ENCODE peak calls at places on chromosomes 13 and 19, in four cellular contexts. Z is stimulated activated CD4-positive, alpha-beta T cell treated with anti-CD3 and anti-CD28 coated beads, Interleukin-2, amount 100 ng/mL, for 24 hours; A is IMR-90; H is NT2/D1. D is an unnamed sample.

GRCh38 chr13:106182404-106182803 is 353.1 kb downstream of the EFNB2 start:
- DNase-seq in Z (no peak), A (peak; percentile 92), H (no peak), D (no peak)

GRCh38 chr13:45784755-45785675 is 66.5 kb downstream of the SIAH3 start:
- DNase-seq in Z (no peak), A (no peak), H (no peak), D (no peak)

GRCh38 chr13:99968521-99969367 is 2.8 kb downstream of the ZIC5 start:
- DNase-seq in Z (no peak), A (no peak), H (no peak), D (peak; percentile 63)

GRCh38 chr13:34176636-34177035 is 358.7 kb downstream of the RFC3 start:
- DNase-seq in Z (no peak), A (no peak), H (no peak), D (no peak)

GRCh38 chr13:54133721-54134120 is 1105.1 kb downstream of the OLFM4 start:
- DNase-seq in Z (no peak), A (no peak), H (no peak), D (no peak)

GRCh38 chr13:104750377-104750776 is 1684.2 kb upstream of the SLC10A2 start:
- DNase-seq in Z (no peak), A (no peak), H (no peak), D (no peak)

GRCh38 chr13:93673885-93674284 is 447.3 kb downstream of the GPC6 start:
- DNase-seq in Z (no peak), A (no peak), H (no peak), D (no peak)

GRCh38 chr13:28575200-28575599 is 80.3 kb upstream of the FLT1 start:
- DNase-seq in Z (no peak), A (no peak), H (no peak), D (no peak)

GRCh38 chr19:1856698-1857603 is 6.4 kb downstream of the KLF16 start:
- DNase-seq in Z (peak; percentile 67), A (peak; percentile 70), H (no peak), D (peak; percentile 81)

GRCh38 chr19:54158812-54159351 is 639 bp downstream of the LENG1 start:
- DNase-seq in Z (peak; percentile 41), A (peak; percentile 12), H (no peak), D (peak; percentile 77)

GRCh38 chr13:65149687-65150086 is 2080.4 kb downstream of the PCDH9 start:
- DNase-seq in Z (no peak), A (no peak), H (no peak), D (no peak)

GRCh38 chr19:6803036-6803404 is 30.5 kb downstream of the VAV1 start:
- DNase-seq in Z (no peak), A (no peak), H (no peak), D (no peak)

GRCh38 chr19:45767881-45768643 is 990 bp downstream of the SIX5 start:
- DNase-seq in Z (peak; percentile 54), A (peak; percentile 65), H (no peak), D (no peak)

GRCh38 chr19:3979674-3980352 is 5.5 kb downstream of the EEF2 start:
- DNase-seq in Z (no peak), A (no peak), H (no peak), D (no peak)

GRCh38 chr19:6364353-6364752 is 3.0 kb downstream of the CLPP start:
- DNase-seq in Z (no peak), A (no peak), H (no peak), D (no peak)

GRCh38 chr19:55340144-55340783 is 588 bp downstream of the KMT5C start:
- DNase-seq in Z (no peak), A (no peak), H (no peak), D (no peak)

GRCh38 chr13:71290963-71291937 is 575.8 kb downstream of the DACH1 start:
- DNase-seq in Z (peak; percentile 4), A (peak; percentile 1), H (no peak), D (peak; percentile 66)

GRCh38 chr19:30131722-30132291 is 189.8 kb downstream of the URI1 start:
- DNase-seq in Z (no peak), A (no peak), H (no peak), D (peak; percentile 22)

GRCh38 chr13:99356216-99357089 is 49.3 kb upstream of the GPR183 start:
- DNase-seq in Z (no peak), A (peak; percentile 87), H (no peak), D (peak; percentile 80)

GRCh38 chr13:100546713-100547405 is 41.7 kb downstream of the GGACT start:
- DNase-seq in Z (no peak), A (no peak), H (no peak), D (no peak)

GRCh38 chr19:9009935-9010651 is at the start of gene MUC16:
- DNase-seq in Z (no peak), A (no peak), H (no peak), D (no peak)

GRCh38 chr13:113433391-113433916 is 19.8 kb downstream of the ADPRHL1 start:
- DNase-seq in Z (no peak), A (no peak), H (no peak), D (no peak)

GRCh38 chr13:40562975-40563349 is 103.5 kb downstream of the FOXO1 start:
- DNase-seq in Z (no peak), A (no peak), H (no peak), D (no peak)

GRCh38 chr13:23025848-23026608 is 154.8 kb upstream of the SGCG start:
- DNase-seq in Z (no peak), A (no peak), H (no peak), D (no peak)

GRCh38 chr13:106286811-106287210 is 248.7 kb downstream of the EFNB2 start:
- DNase-seq in Z (no peak), A (no peak), H (no peak), D (no peak)

GRCh38 chr13:107373551-107373950 is 805.6 kb upstream of the ARGLU1 start:
- DNase-seq in Z (no peak), A (peak; percentile 91), H (peak; percentile 13), D (no peak)

GRCh38 chr19:38564981-38565685 is 52.6 kb downstream of the MAP4K1 start:
- DNase-seq in Z (peak; percentile 39), A (no peak), H (no peak), D (peak; percentile 71)

GRCh38 chr19:43430142-43430710 is 15.5 kb downstream of the TEX101 start:
- DNase-seq in Z (no peak), A (no peak), H (no peak), D (no peak)

GRCh38 chr19:40600086-40600917 is 867 bp upstream of the LTBP4 start:
- DNase-seq in Z (no peak), A (no peak), H (no peak), D (no peak)

GRCh38 chr19:46718934-46719551 is 2.1 kb upstream of the PRKD2 start:
- DNase-seq in Z (no peak), A (no peak), H (no peak), D (no peak)

GRCh38 chr19:14127929-14128509 is 8.4 kb downstream of the ASF1B start:
- DNase-seq in Z (no peak), A (no peak), H (no peak), D (no peak)

GRCh38 chr19:8500158-8500557 is 2.3 kb downstream of the PRAM1 start:
- DNase-seq in Z (no peak), A (no peak), H (peak; percentile 30), D (no peak)

GRCh38 chr13:97429681-97430081 is 4.3 kb upstream of the RAP2A start:
- DNase-seq in Z (no peak), A (peak; percentile 50), H (no peak), D (no peak)

GRCh38 chr19:2248136-2249009 is 750 bp upstream of the AMH start:
- DNase-seq in Z (no peak), A (no peak), H (no peak), D (no peak)